ENCODE peak calls at places on chromosome 5, in ten cellular contexts. One of them, this sample, is unnamed.

GRCh38 chr5:138605254-138605972 is 30.2 kb upstream of the HSPA9 start:
- DNase-seq in SK-N-SH: no peak
- DNase-seq in astrocyte: no peak
- DNase-seq in brain microvascular endothelial cell: no peak
- DNase-seq in IMR-90: no peak
- DNase-seq in body of pancreas: no peak
- DNase-seq in mammary epithelial cell: no peak
- DNase-seq in transverse colon: no peak
- DNase-seq in A549: no peak
- DNase-seq in heart left ventricle: no peak
- DNase-seq in this sample: no peak

GRCh38 chr5:50720061-50720460 is 53.6 kb downstream of the PARP8 start:
- DNase-seq in astrocyte: no peak
- DNase-seq in A549: no peak
- DNase-seq in mammary epithelial cell: no peak
- DNase-seq in SK-N-SH: no peak
- DNase-seq in transverse colon: no peak
- DNase-seq in body of pancreas: no peak
- DNase-seq in brain microvascular endothelial cell: no peak
- DNase-seq in heart left ventricle: no peak
- DNase-seq in IMR-90: no peak
- DNase-seq in this sample: no peak

GRCh38 chr5:147633173-147633572 is 123.3 kb upstream of the DPYSL3 start:
- DNase-seq in astrocyte: no peak
- DNase-seq in heart left ventricle: no peak
- DNase-seq in IMR-90: no peak
- DNase-seq in mammary epithelial cell: no peak
- DNase-seq in SK-N-SH: no peak
- DNase-seq in body of pancreas: no peak
- DNase-seq in A549: no peak
- DNase-seq in brain microvascular endothelial cell: no peak
- DNase-seq in transverse colon: no peak
- DNase-seq in this sample: no peak

GRCh38 chr5:10351199-10351881 is 2.2 kb upstream of the MARCHF6 start:
- DNase-seq in IMR-90: peak
- DNase-seq in astrocyte: peak
- DNase-seq in heart left ventricle: no peak
- DNase-seq in transverse colon: no peak
- DNase-seq in body of pancreas: peak
- DNase-seq in SK-N-SH: no peak
- DNase-seq in mammary epithelial cell: peak
- DNase-seq in A549: no peak
- DNase-seq in brain microvascular endothelial cell: peak
- DNase-seq in this sample: peak

GRCh38 chr5:151070449-151070848 is 10.4 kb downstream of the TNIP1 start:
- DNase-seq in A549: no peak
- DNase-seq in transverse colon: no peak
- DNase-seq in heart left ventricle: no peak
- DNase-seq in mammary epithelial cell: no peak
- DNase-seq in SK-N-SH: no peak
- DNase-seq in brain microvascular endothelial cell: no peak
- DNase-seq in IMR-90: peak
- DNase-seq in astrocyte: no peak
- DNase-seq in body of pancreas: no peak
- DNase-seq in this sample: no peak

GRCh38 chr5:1037123-1037670 is 28.6 kb downstream of the NKD2 start:
- DNase-seq in transverse colon: no peak
- DNase-seq in heart left ventricle: peak
- DNase-seq in A549: no peak
- DNase-seq in SK-N-SH: peak
- DNase-seq in brain microvascular endothelial cell: no peak
- DNase-seq in astrocyte: no peak
- DNase-seq in mammary epithelial cell: no peak
- DNase-seq in body of pancreas: no peak
- DNase-seq in IMR-90: no peak
- DNase-seq in this sample: no peak

GRCh38 chr5:109089191-109089590 is 320.6 kb downstream of the PJA2 start:
- DNase-seq in A549: no peak
- DNase-seq in body of pancreas: no peak
- DNase-seq in mammary epithelial cell: no peak
- DNase-seq in heart left ventricle: no peak
- DNase-seq in brain microvascular endothelial cell: no peak
- DNase-seq in SK-N-SH: no peak
- DNase-seq in transverse colon: no peak
- DNase-seq in astrocyte: peak
- DNase-seq in IMR-90: peak
- DNase-seq in this sample: no peak

GRCh38 chr5:172311605-172312004 is 28.0 kb upstream of the UBTD2 start:
- DNase-seq in transverse colon: no peak
- DNase-seq in heart left ventricle: no peak
- DNase-seq in astrocyte: no peak
- DNase-seq in brain microvascular endothelial cell: no peak
- DNase-seq in A549: no peak
- DNase-seq in SK-N-SH: no peak
- DNase-seq in body of pancreas: no peak
- DNase-seq in IMR-90: no peak
- DNase-seq in mammary epithelial cell: no peak
- DNase-seq in this sample: peak

GRCh38 chr5:74035521-74035937 is 409.5 kb downstream of the ARHGEF28 start:
- DNase-seq in IMR-90: peak
- DNase-seq in brain microvascular endothelial cell: peak
- DNase-seq in mammary epithelial cell: peak
- DNase-seq in body of pancreas: peak
- DNase-seq in SK-N-SH: no peak
- DNase-seq in astrocyte: peak
- DNase-seq in heart left ventricle: no peak
- DNase-seq in transverse colon: no peak
- DNase-seq in A549: peak
- DNase-seq in this sample: peak
- TF ChIP-seq CTCF in IMR-90: peak
- TF ChIP-seq CTCF in brain microvascular endothelial cell: peak
- TF ChIP-seq CTCF in mammary epithelial cell: peak
- TF ChIP-seq CTCF in body of pancreas: peak
- TF ChIP-seq CTCF in SK-N-SH: peak
- TF ChIP-seq CTCF in astrocyte: peak
- TF ChIP-seq CTCF in heart left ventricle: peak
- TF ChIP-seq CTCF in transverse colon: peak
- TF ChIP-seq CTCF in A549: peak
- TF ChIP-seq CTCF in this sample: peak

GRCh38 chr5:91162534-91163381 is 220.4 kb downstream of the ARRDC3 start:
- DNase-seq in heart left ventricle: no peak
- DNase-seq in body of pancreas: peak
- DNase-seq in IMR-90: peak
- DNase-seq in mammary epithelial cell: peak
- DNase-seq in transverse colon: peak
- DNase-seq in SK-N-SH: no peak
- DNase-seq in brain microvascular endothelial cell: peak
- DNase-seq in astrocyte: peak
- DNase-seq in A549: peak
- DNase-seq in this sample: peak

GRCh38 chr5:91170266-91170665 is 212.9 kb downstream of the ARRDC3 start:
- DNase-seq in astrocyte: peak
- DNase-seq in IMR-90: peak
- DNase-seq in transverse colon: no peak
- DNase-seq in A549: no peak
- DNase-seq in SK-N-SH: no peak
- DNase-seq in body of pancreas: no peak
- DNase-seq in brain microvascular endothelial cell: no peak
- DNase-seq in heart left ventricle: no peak
- DNase-seq in mammary epithelial cell: peak
- DNase-seq in this sample: peak

GRCh38 chr5:91164424-91164823 is 218.7 kb downstream of the ARRDC3 start:
- DNase-seq in body of pancreas: no peak
- DNase-seq in IMR-90: no peak
- DNase-seq in heart left ventricle: no peak
- DNase-seq in brain microvascular endothelial cell: no peak
- DNase-seq in mammary epithelial cell: peak
- DNase-seq in transverse colon: no peak
- DNase-seq in A549: no peak
- DNase-seq in astrocyte: no peak
- DNase-seq in SK-N-SH: no peak
- DNase-seq in this sample: no peak

GRCh38 chr5:91168859-91169258 is 214.3 kb downstream of the ARRDC3 start:
- DNase-seq in heart left ventricle: no peak
- DNase-seq in SK-N-SH: no peak
- DNase-seq in brain microvascular endothelial cell: no peak
- DNase-seq in body of pancreas: no peak
- DNase-seq in IMR-90: no peak
- DNase-seq in astrocyte: no peak
- DNase-seq in mammary epithelial cell: no peak
- DNase-seq in A549: no peak
- DNase-seq in transverse colon: no peak
- DNase-seq in this sample: no peak

GRCh38 chr5:91166040-91166807 is 216.9 kb downstream of the ARRDC3 start:
- DNase-seq in SK-N-SH: no peak
- DNase-seq in transverse colon: no peak
- DNase-seq in astrocyte: peak
- DNase-seq in heart left ventricle: no peak
- DNase-seq in IMR-90: peak
- DNase-seq in mammary epithelial cell: no peak
- DNase-seq in body of pancreas: no peak
- DNase-seq in brain microvascular endothelial cell: no peak
- DNase-seq in A549: no peak
- DNase-seq in this sample: peak
- H3K4me3 ChIP-seq in SK-N-SH: no peak
- H3K4me3 ChIP-seq in transverse colon: no peak
- H3K4me3 ChIP-seq in astrocyte: no peak
- H3K4me3 ChIP-seq in heart left ventricle: no peak
- H3K4me3 ChIP-seq in IMR-90: no peak
- H3K4me3 ChIP-seq in mammary epithelial cell: no peak
- H3K4me3 ChIP-seq in body of pancreas: no peak
- H3K4me3 ChIP-seq in brain microvascular endothelial cell: no peak
- H3K4me3 ChIP-seq in A549: no peak
- H3K4me3 ChIP-seq in this sample: no peak

DNA sequence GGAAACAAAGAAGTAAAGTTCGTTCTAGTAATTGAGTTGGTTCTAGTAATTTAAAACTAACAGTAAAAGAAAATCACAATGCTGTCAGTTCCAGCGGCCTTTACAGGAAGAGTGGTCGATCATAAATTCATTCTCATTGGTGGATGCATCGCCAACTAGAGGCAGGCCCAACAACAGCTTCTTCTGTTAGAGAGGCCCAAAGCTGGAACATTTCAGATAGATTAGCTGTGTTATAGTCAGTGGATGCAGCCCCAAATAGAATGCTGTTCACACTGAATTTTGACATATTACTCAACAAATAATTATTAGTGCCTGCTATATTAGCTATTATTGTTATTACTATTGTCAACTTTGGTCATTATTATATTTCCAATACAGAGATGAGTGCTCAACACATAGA is 80.8 kb downstream of the ARRDC3 start:
- DNase-seq in astrocyte: no peak
- DNase-seq in heart left ventricle: no peak
- DNase-seq in mammary epithelial cell: no peak
- DNase-seq in transverse colon: no peak
- DNase-seq in SK-N-SH: peak
- DNase-seq in IMR-90: no peak
- DNase-seq in brain microvascular endothelial cell: no peak
- DNase-seq in body of pancreas: no peak
- DNase-seq in A549: peak
- DNase-seq in this sample: no peak
- TF ChIP-seq CTCF in astrocyte: no peak
- TF ChIP-seq CTCF in heart left ventricle: no peak
- TF ChIP-seq CTCF in mammary epithelial cell: no peak
- TF ChIP-seq CTCF in transverse colon: no peak
- TF ChIP-seq CTCF in SK-N-SH: peak
- TF ChIP-seq CTCF in IMR-90: no peak
- TF ChIP-seq CTCF in brain microvascular endothelial cell: peak
- TF ChIP-seq CTCF in body of pancreas: no peak
- TF ChIP-seq CTCF in A549: peak
- TF ChIP-seq CTCF in this sample: no peak

DNA sequence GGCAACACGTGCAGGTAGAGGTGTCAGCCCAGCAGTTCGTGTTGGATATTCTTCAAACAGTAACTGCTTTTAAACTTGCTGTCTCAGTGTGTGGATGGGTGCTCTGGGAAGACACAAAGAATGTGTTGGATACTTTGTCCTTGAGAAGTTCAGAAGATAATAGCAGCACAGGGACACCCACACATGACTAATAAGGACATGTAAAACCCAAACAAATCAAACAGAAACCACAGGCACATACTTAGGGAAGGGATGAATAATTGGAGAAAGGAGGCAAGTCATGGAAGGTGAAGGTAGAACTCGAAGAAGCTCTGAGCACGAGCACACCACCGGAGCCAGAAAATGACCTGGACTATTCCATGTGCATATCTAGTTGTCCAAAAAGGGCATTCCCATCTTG is 152.7 kb downstream of the PIK3R1 start:
- DNase-seq in brain microvascular endothelial cell: no peak
- DNase-seq in mammary epithelial cell: peak
- DNase-seq in transverse colon: no peak
- DNase-seq in astrocyte: peak
- DNase-seq in heart left ventricle: no peak
- DNase-seq in body of pancreas: no peak
- DNase-seq in A549: no peak
- DNase-seq in SK-N-SH: no peak
- DNase-seq in IMR-90: peak
- DNase-seq in this sample: no peak
- H3K4me3 ChIP-seq in brain microvascular endothelial cell: no peak
- H3K4me3 ChIP-seq in mammary epithelial cell: no peak
- H3K4me3 ChIP-seq in transverse colon: no peak
- H3K4me3 ChIP-seq in astrocyte: no peak
- H3K4me3 ChIP-seq in heart left ventricle: no peak
- H3K4me3 ChIP-seq in body of pancreas: no peak
- H3K4me3 ChIP-seq in A549: no peak
- H3K4me3 ChIP-seq in SK-N-SH: no peak
- H3K4me3 ChIP-seq in IMR-90: no peak
- H3K4me3 ChIP-seq in this sample: no peak

DNA sequence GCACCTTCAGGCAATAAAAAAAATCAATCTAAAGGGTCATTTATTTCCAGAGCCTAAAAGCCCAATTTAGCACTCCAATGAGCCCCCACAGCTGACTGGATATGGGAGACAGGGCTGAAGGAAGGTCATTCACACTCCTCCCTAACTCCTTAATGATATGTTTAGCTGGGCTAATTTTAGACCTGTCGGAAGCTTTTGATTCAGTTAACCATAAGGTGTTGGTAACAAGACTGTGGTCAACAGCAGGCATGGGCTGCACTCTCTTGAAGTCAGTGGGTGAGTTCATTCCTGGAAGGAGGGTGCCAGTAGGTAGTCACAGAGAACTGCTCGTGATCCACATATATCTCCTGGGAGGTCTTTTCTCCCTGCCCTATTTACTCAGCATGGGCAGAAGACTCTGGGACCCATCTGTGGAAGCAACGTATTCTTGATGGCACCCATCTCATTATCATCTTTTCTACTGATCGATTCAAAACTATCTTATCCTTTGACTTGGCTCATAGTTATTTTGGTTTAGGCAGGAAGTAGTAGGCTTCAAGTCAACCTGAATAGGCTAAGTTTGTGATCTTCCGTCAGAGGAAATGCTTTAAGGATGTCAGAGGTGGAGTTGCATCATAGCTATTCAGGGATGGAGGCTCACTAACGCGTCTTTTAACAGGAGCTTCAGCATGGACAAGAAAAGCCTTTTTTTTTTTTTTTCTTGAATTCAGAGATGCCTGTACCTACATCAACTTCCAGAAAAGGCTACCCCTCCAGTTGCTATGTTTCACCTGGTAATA is 367.7 kb upstream of the SLC30A5 start:
- DNase-seq in IMR-90: no peak
- DNase-seq in mammary epithelial cell: no peak
- DNase-seq in body of pancreas: no peak
- DNase-seq in heart left ventricle: no peak
- DNase-seq in SK-N-SH: no peak
- DNase-seq in brain microvascular endothelial cell: no peak
- DNase-seq in A549: no peak
- DNase-seq in transverse colon: no peak
- DNase-seq in astrocyte: no peak
- DNase-seq in this sample: no peak
- TF ChIP-seq CTCF in IMR-90: no peak
- TF ChIP-seq CTCF in mammary epithelial cell: no peak
- TF ChIP-seq CTCF in body of pancreas: no peak
- TF ChIP-seq CTCF in heart left ventricle: no peak
- TF ChIP-seq CTCF in SK-N-SH: no peak
- TF ChIP-seq CTCF in brain microvascular endothelial cell: no peak
- TF ChIP-seq CTCF in A549: no peak
- TF ChIP-seq CTCF in transverse colon: no peak
- TF ChIP-seq CTCF in astrocyte: no peak
- TF ChIP-seq CTCF in this sample: no peak

This sample was measured in fibroblast of the aortic adventitia.